ENCODE peak calls at places on chromosome 12, in eight cellular contexts. I is NCI-H1417; W is CD4-positive, alpha-beta memory T cell; G is epithelial cell of esophagus; O is stimulated activated CD4-positive, alpha-beta T cell treated with anti-CD3 and anti-CD28 coated beads, Interleukin-4, amount 100 ng/mL, for 48 hours; N is suprapubic skin; U is testis; R is CD8-positive, alpha-beta T cell. J is an unnamed sample.

GRCh38 chr12:48980953-48981756 is 3.0 kb downstream of the WNT1 start:
- DNase-seq in I (no peak), W (peak), G (no peak), O (peak), N (no peak), U (no peak), R (no peak), J (peak)

GRCh38 chr12:118127867-118128266 is 8.1 kb upstream of the PEBP1 start:
- DNase-seq in I (no peak), W (no peak), G (no peak), O (no peak), N (no peak), U (no peak), R (no peak), J (no peak)

GRCh38 chr12:120413901-120414695 is 23.8 kb upstream of the COX6A1 start:
- DNase-seq in I (no peak), W (no peak), G (no peak), O (no peak), N (no peak), U (no peak), R (no peak), J (peak)

GRCh38 chr12:7460375-7461259 is 16.7 kb upstream of the CD163L1 start:
- DNase-seq in I (peak), W (peak), G (peak), O (peak), N (no peak), U (peak), R (peak), J (peak)

GRCh38 chr12:4116251-4117111 is 157.1 kb upstream of the CCND2 start:
- DNase-seq in I (no peak), W (no peak), G (peak), O (no peak), N (no peak), U (no peak), R (no peak), J (no peak)

GRCh38 chr12:121494093-121494787 is 86.6 kb downstream of the KDM2B start:
- DNase-seq in I (peak), W (peak), G (peak), O (peak), N (no peak), U (peak), R (peak), J (no peak)

GRCh38 chr12:94225924-94226630 is 77.7 kb downstream of the PLXNC1 start:
- DNase-seq in I (no peak), W (no peak), G (no peak), O (no peak), N (no peak), U (no peak), R (no peak), J (no peak)

GRCh38 chr12:4312251-4312650 is 8.8 kb upstream of the TIGAR start:
- DNase-seq in I (no peak), W (no peak), G (no peak), O (no peak), N (no peak), U (no peak), R (no peak), J (no peak)